ENCODE peak calls at places on chromosomes 1 and 21, in eight cellular contexts. T is HAP-1; S is fibroblast of mammary gland; N is CD8-positive, alpha-beta T cell; G is ovary; C is astrocyte; L is prostate gland; R is AG04450. Q is an unnamed sample.

GRCh38 chr1:238562376-238562775 is 671.7 kb upstream of the ZP4 start:
- DNase-seq in T (no peak), S (peak), N (no peak), G (no peak), C (peak), L (no peak), R (no peak), Q (peak)

GRCh38 chr1:92310185-92310597 is 11.3 kb downstream of the RPAP2 start:
- DNase-seq in T (peak), S (peak), N (no peak), G (no peak), C (no peak), L (no peak), R (no peak), Q (no peak)

GRCh38 chr1:94245747-94246438 is 8.5 kb upstream of the ARHGAP29 start:
- DNase-seq in T (no peak), S (no peak), N (no peak), G (no peak), C (peak), L (no peak), R (no peak), Q (no peak)

GRCh38 chr21:24445517-24445916 is 1161.8 kb downstream of the MRPL39 start:
- DNase-seq in T (no peak), S (no peak), N (no peak), G (no peak), C (no peak), L (no peak), R (no peak), Q (no peak)

GRCh38 chr1:219661464-219662092 is 48.7 kb upstream of the ZC3H11B start:
- DNase-seq in T (peak), S (no peak), N (no peak), G (no peak), C (no peak), L (no peak), R (no peak), Q (no peak)

GRCh38 chr1:15848143-15848928 is 829 bp downstream of the SPEN start:
- DNase-seq in T (no peak), S (no peak), N (peak), G (peak), C (peak), L (peak), R (no peak), Q (no peak)

GRCh38 chr1:203450541-203451149 is 25.0 kb upstream of the PRELP start:
- DNase-seq in T (no peak), S (no peak), N (no peak), G (no peak), C (no peak), L (no peak), R (no peak), Q (no peak)

GRCh38 chr1:40563266-40563665 is 31.8 kb downstream of the ZNF684 start:
- DNase-seq in T (no peak), S (no peak), N (no peak), G (no peak), C (no peak), L (no peak), R (no peak), Q (no peak)

GRCh38 chr21:34771512-34772028 is 102.8 kb downstream of the CLIC6 start:
- DNase-seq in T (no peak), S (peak), N (no peak), G (no peak), C (peak), L (no peak), R (no peak), Q (peak)

GRCh38 chr1:206873603-206874188 is 8.3 kb downstream of the IL20 start:
- DNase-seq in T (no peak), S (no peak), N (no peak), G (no peak), C (no peak), L (no peak), R (no peak), Q (no peak)

GRCh38 chr1:9536301-9536700 is 3.0 kb upstream of the SLC25A33 start:
- DNase-seq in T (no peak), S (no peak), N (no peak), G (no peak), C (no peak), L (no peak), R (no peak), Q (no peak)

GRCh38 chr1:24526940-24527542 is 24.4 kb downstream of the RCAN3 start:
- DNase-seq in T (peak), S (peak), N (peak), G (no peak), C (no peak), L (no peak), R (no peak), Q (no peak)

GRCh38 chr1:81032973-81033425 is 767.7 kb upstream of the ADGRL2 start:
- DNase-seq in T (no peak), S (no peak), N (no peak), G (no peak), C (no peak), L (no peak), R (no peak), Q (no peak)

GRCh38 chr1:230760360-230760827 is 13.2 kb downstream of the CAPN9 start:
- DNase-seq in T (no peak), S (no peak), N (no peak), G (no peak), C (no peak), L (no peak), R (no peak), Q (no peak)

GRCh38 chr21:38140192-38140905 is 116.4 kb upstream of the KCNJ15 start:
- DNase-seq in T (no peak), S (peak), N (no peak), G (no peak), C (peak), L (peak), R (no peak), Q (no peak)

GRCh38 chr1:184618851-184619250 is 135.8 kb downstream of the EDEM3 start:
- DNase-seq in T (no peak), S (no peak), N (no peak), G (no peak), C (no peak), L (no peak), R (no peak), Q (no peak)

GRCh38 chr1:90835661-90836344 is 118.7 kb upstream of the BARHL2 start:
- DNase-seq in T (no peak), S (no peak), N (no peak), G (no peak), C (no peak), L (no peak), R (no peak), Q (no peak)

GRCh38 chr1:23581219-23581618 is 21.9 kb upstream of the ID3 start:
- DNase-seq in T (no peak), S (peak), N (no peak), G (no peak), C (no peak), L (no peak), R (peak), Q (no peak)

GRCh38 chr21:33855190-33855589 is 60.4 kb downstream of the ATP5PO start:
- DNase-seq in T (no peak), S (no peak), N (no peak), G (no peak), C (no peak), L (no peak), R (no peak), Q (no peak)

GRCh38 chr1:204448321-204448964 is 36.8 kb upstream of the PPP1R15B start:
- DNase-seq in T (no peak), S (no peak), N (no peak), G (no peak), C (no peak), L (no peak), R (no peak), Q (no peak)

GRCh38 chr1:6271554-6271953 is 10.7 kb upstream of the GPR153 start:
- DNase-seq in T (no peak), S (no peak), N (no peak), G (no peak), C (peak), L (no peak), R (no peak), Q (no peak)

GRCh38 chr1:83552820-83553219 is 446.1 kb downstream of the TTLL7 start:
- DNase-seq in T (no peak), S (no peak), N (no peak), G (no peak), C (no peak), L (no peak), R (no peak), Q (no peak)

GRCh38 chr1:109787211-109787844 is 23.6 kb upstream of the EPS8L3 start:
- DNase-seq in T (no peak), S (no peak), N (no peak), G (peak), C (peak), L (no peak), R (no peak), Q (no peak)

GRCh38 chr1:4046836-4047461 is 146.9 kb upstream of the C1orf174 start:
- DNase-seq in T (no peak), S (no peak), N (no peak), G (no peak), C (no peak), L (no peak), R (no peak), Q (no peak)

GRCh38 chr1:33321178-33321577 is 280 bp upstream of the A3GALT2 start:
- DNase-seq in T (no peak), S (no peak), N (no peak), G (no peak), C (no peak), L (no peak), R (no peak), Q (no peak)

GRCh38 chr1:15444476-15445389 is 6.5 kb downstream of the CTRC start:
- DNase-seq in T (no peak), S (no peak), N (no peak), G (no peak), C (no peak), L (no peak), R (no peak), Q (no peak)

GRCh38 chr1:29786195-29786594 is 549.9 kb downstream of the PTPRU start:
- DNase-seq in T (no peak), S (no peak), N (no peak), G (no peak), C (no peak), L (no peak), R (no peak), Q (no peak)

GRCh38 chr1:200891774-200892157 is 2.9 kb upstream of the INAVA start:
- DNase-seq in T (no peak), S (no peak), N (no peak), G (no peak), C (no peak), L (no peak), R (no peak), Q (no peak)

GRCh38 chr1:177432897-177433296 is 262.1 kb downstream of the BRINP2 start:
- DNase-seq in T (no peak), S (peak), N (no peak), G (no peak), C (no peak), L (no peak), R (no peak), Q (no peak)

GRCh38 chr1:48878191-48878940 is 101.7 kb upstream of the BEND5 start:
- DNase-seq in T (no peak), S (peak), N (no peak), G (no peak), C (peak), L (peak), R (no peak), Q (peak)

GRCh38 chr21:32021319-32022027 is 148.7 kb downstream of the HUNK start:
- DNase-seq in T (no peak), S (no peak), N (no peak), G (no peak), C (no peak), L (peak), R (no peak), Q (no peak)

GRCh38 chr21:32020551-32020950 is 147.7 kb downstream of the HUNK start:
- DNase-seq in T (no peak), S (no peak), N (no peak), G (no peak), C (no peak), L (no peak), R (no peak), Q (no peak)

GRCh38 chr21:32018381-32018780 is 145.6 kb downstream of the HUNK start:
- DNase-seq in T (no peak), S (no peak), N (no peak), G (no peak), C (no peak), L (no peak), R (no peak), Q (no peak)

DNA sequence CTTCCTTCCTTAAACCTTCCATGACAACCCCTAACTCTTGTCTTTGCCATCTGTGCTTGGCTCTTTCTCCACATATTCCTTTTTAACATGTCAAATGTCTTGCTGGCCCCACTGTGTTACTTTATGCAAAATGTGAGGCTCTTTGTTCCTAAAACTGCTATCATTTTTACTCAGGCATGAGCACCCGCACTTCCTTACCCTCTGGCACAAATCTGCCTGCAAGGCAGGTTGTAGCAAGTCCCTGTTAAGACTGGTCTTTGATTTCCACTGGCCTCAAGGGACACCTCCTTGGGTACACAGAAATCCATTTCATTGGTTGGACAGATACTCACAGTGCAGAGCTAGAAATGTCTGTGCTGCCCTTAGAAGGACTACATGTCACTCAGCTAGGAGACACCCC is 142.9 kb downstream of the HUNK start:
- DNase-seq in T (no peak), S (no peak), N (no peak), G (no peak), C (no peak), L (peak), R (no peak), Q (no peak)
- H3K4me3 ChIP-seq in T (no peak), S (no peak), N (no peak), G (no peak), C (no peak), L (no peak), R (no peak), Q (no peak)

GRCh38 chr1:36160949-36161485 is 5.1 kb downstream of the MAP7D1 start:
- DNase-seq in T (peak), S (peak), N (peak), G (peak), C (peak), L (no peak), R (no peak), Q (no peak)

GRCh38 chr1:36162680-36163079 is 6.7 kb downstream of the MAP7D1 start:
- DNase-seq in T (no peak), S (no peak), N (no peak), G (no peak), C (no peak), L (no peak), R (no peak), Q (no peak)

GRCh38 chr1:36160388-36160948 is 4.5 kb downstream of the MAP7D1 start:
- DNase-seq in T (no peak), S (no peak), N (no peak), G (no peak), C (no peak), L (no peak), R (no peak), Q (no peak)

GRCh38 chr1:36163426-36163825 is 7.5 kb downstream of the MAP7D1 start:
- DNase-seq in T (no peak), S (no peak), N (no peak), G (no peak), C (no peak), L (no peak), R (no peak), Q (no peak)

DNA sequence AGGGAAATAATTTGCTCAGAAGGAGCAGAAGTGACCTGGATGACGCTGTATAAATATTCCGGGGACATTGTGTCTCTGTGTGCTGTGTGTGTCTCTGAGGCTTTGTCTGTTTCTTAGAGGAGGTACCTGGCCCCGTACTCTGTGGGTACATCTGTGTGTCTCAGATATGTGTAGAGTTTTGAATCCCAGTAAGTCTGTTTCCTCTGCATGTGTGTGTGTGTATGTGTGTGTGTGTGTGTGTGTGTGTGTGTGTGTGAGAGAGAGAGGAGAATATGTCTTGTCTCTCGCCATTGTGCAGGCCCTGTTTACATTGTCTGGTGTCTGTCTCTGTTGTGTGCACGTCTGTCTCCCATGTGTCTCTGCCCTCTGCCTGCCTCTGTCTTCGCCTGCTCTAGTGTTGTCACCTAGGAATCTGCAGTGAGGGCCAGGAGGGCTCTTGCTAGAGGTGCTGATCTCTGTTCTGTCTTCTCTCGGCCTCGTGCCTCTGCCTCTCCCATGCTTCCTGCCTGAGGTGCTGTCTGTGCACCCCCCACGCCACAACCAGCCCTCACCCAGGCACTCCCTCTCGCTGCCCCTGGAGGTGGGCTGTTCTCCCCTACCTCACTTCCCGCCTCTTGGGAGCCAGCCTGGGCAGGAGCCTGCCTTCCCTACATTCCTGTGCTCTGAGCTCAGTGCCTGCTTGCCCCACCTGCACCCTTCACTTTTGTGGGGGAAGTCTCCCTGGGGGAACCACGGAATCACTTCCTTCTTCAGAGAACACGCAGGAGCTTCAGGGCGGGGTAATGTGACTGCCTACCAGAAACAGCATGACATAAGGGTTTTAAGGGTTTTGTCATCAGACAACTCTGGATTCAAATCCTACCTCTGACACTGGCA is 5.9 kb downstream of the MAP7D1 start:
- DNase-seq in T (no peak), S (peak), N (peak), G (no peak), C (peak), L (peak), R (no peak), Q (no peak)
- H3K4me3 ChIP-seq in T (no peak), S (peak), N (peak), G (no peak), C (peak), L (no peak), R (peak), Q (no peak)

DNA sequence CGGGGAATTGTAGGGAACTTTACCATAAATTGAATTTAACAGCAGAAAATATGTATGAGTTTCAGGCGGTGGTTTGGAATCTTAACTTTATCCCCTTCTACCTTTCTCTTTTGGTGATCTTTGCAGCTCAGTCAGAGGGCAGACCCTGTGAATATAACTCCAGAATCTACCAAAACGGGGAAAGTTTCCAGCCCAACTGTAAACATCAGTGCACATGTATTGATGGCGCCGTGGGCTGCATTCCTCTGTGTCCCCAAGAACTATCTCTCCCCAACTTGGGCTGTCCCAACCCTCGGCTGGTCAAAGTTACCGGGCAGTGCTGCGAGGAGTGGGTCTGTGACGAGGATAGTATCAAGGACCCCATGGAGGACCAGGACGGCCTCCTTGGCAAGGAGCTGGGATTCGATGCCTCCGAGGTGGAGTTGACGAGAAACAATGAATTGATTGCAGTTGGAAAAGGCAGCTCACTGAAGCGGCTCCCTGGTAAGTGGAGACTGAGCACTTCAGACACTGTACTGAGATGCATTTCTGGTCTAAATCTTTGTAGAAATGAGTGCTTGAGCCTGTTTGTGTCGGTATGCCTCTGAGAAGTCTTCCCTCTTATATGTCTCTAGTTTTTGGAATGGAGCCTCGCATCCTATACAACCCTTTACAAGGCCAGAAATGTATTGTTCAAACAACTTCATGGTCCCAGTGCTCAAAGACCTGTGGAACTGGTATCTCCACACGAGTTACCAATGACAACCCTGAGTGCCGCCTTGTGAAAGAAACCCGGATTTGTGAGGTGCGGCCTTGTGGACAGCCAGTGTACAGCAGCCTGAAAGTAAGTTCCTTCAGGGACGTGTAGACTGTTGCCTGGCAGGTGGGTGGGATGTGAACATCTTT is 1.5 kb downstream of the CCN1 start:
- DNase-seq in T (peak), S (peak), N (no peak), G (peak), C (peak), L (peak), R (peak), Q (no peak)
- H3K4me3 ChIP-seq in T (peak), S (peak), N (no peak), G (peak), C (peak), L (peak), R (peak), Q (peak)

DNA sequence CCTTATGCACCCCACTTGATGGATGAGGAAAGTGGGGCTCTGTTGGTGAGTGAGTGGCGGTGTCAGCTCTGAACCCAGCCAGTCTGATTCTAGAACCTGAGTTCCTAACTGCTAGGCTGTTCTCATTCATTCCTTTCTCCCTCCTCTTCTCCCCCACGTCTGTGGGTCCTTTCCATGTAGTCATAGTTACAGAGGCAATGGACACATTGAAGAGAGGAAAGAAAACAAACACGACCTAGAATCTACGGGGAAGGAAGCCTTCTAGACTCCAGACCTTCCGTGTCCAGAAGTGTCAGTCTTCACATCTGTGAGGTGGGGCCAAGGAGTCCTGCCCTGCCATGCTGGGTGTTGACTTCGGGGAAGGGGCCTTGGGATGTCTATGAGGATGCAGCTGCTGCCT is 115.8 kb upstream of the WNT4 start:
- DNase-seq in T (no peak), S (no peak), N (no peak), G (no peak), C (no peak), L (no peak), R (no peak), Q (no peak)
- H3K4me3 ChIP-seq in T (no peak), S (no peak), N (no peak), G (no peak), C (no peak), L (no peak), R (no peak), Q (no peak)

DNA sequence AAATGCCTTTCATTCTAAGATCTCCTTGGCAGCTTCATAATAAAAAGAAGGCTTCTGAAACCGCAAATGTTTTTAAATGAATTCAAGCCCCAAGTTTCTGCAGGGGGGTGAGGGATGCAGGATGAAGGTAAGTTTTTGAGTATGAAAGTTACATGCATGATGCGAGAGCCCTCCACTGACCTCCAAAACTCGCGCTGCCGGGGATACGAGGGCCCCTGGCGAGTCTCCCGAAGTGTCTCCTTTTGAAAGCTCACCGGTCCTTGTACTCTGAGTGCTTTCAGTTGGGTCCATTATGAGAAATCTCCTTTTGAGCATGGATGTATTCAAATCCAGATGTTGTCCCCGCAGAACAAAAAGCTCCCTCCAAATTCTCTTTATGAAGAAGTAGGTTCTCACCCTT is 18.9 kb upstream of the ZC3H12A start:
- DNase-seq in T (no peak), S (no peak), N (no peak), G (no peak), C (peak), L (no peak), R (no peak), Q (no peak)
- H3K4me3 ChIP-seq in T (no peak), S (no peak), N (no peak), G (no peak), C (no peak), L (no peak), R (no peak), Q (no peak)

GRCh38 chr1:192159034-192159433 is 772 bp downstream of the RGS18 start:
- DNase-seq in T (no peak), S (no peak), N (no peak), G (no peak), C (no peak), L (no peak), R (no peak), Q (no peak)
- H3K4me3 ChIP-seq in T (no peak), S (no peak), N (no peak), G (no peak), C (no peak), L (no peak), R (no peak), Q (no peak)